ENCODE peak calls at places on chromosomes 1 and 21, in eight cellular contexts. S is neural crest cell; P is CD8-positive, alpha-beta T cell; V is fibroblast of lung; C is activated CD8-positive, alpha-beta T cell treated with anti-CD3 and anti-CD28 coated beads for 36 hours; E is MM.1S; Y is cardiac muscle cell; B is A549. K is an unnamed sample.

GRCh38 chr1:204826970-204827369 is 43.7 kb upstream of the NFASC start:
- DNase-seq in S (peak), P (no peak), V (no peak), C (peak), E (peak), Y (peak), B (peak), K (no peak)

GRCh38 chr21:37101384-37101783 is 28.3 kb downstream of the TTC3 start:
- DNase-seq in S (no peak), P (no peak), V (peak), C (no peak), E (no peak), Y (no peak), B (peak), K (peak)

GRCh38 chr1:112614460-112615065 is 4.4 kb downstream of the ST7L start:
- DNase-seq in S (no peak), P (no peak), V (peak), C (peak), E (no peak), Y (peak), B (peak), K (peak)

GRCh38 chr1:13766906-13767564 is 67.0 kb downstream of the PRDM2 start:
- DNase-seq in S (no peak), P (no peak), V (peak), C (no peak), E (no peak), Y (peak), B (no peak), K (peak)

GRCh38 chr1:86998727-86999126 is 84.3 kb downstream of the HS2ST1 start:
- DNase-seq in S (no peak), P (no peak), V (no peak), C (no peak), E (no peak), Y (no peak), B (no peak), K (no peak)

GRCh38 chr1:54122131-54122751 is 30.6 kb downstream of the CDCP2 start:
- DNase-seq in S (no peak), P (no peak), V (no peak), C (no peak), E (no peak), Y (no peak), B (no peak), K (no peak)

GRCh38 chr21:44893948-44894656 is 20.6 kb upstream of the PTTG1IP start:
- DNase-seq in S (no peak), P (no peak), V (no peak), C (no peak), E (no peak), Y (no peak), B (no peak), K (no peak)

GRCh38 chr1:55399385-55399784 is 184.2 kb upstream of the USP24 start:
- DNase-seq in S (no peak), P (no peak), V (no peak), C (no peak), E (no peak), Y (no peak), B (no peak), K (no peak)

GRCh38 chr1:15102646-15103045 is 50.9 kb upstream of the TMEM51 start:
- DNase-seq in S (no peak), P (no peak), V (no peak), C (no peak), E (no peak), Y (no peak), B (no peak), K (no peak)

GRCh38 chr1:21901473-21901847 is 35.6 kb downstream of the HSPG2 start:
- DNase-seq in S (no peak), P (no peak), V (no peak), C (no peak), E (no peak), Y (peak), B (no peak), K (no peak)

GRCh38 chr1:162276493-162276892 is 100.2 kb downstream of the SPATA46 start:
- DNase-seq in S (no peak), P (no peak), V (peak), C (no peak), E (peak), Y (peak), B (peak), K (peak)

GRCh38 chr1:29379438-29380073 is 143.2 kb downstream of the PTPRU start:
- DNase-seq in S (peak), P (no peak), V (peak), C (peak), E (peak), Y (peak), B (peak), K (peak)

GRCh38 chr1:165883056-165883455 is 55.6 kb downstream of the UCK2 start:
- DNase-seq in S (no peak), P (no peak), V (no peak), C (no peak), E (no peak), Y (no peak), B (no peak), K (no peak)

GRCh38 chr21:35015435-35016024 is 33.6 kb downstream of the RUNX1 start:
- DNase-seq in S (no peak), P (no peak), V (no peak), C (peak), E (no peak), Y (no peak), B (no peak), K (no peak)

GRCh38 chr1:64711266-64711665 is 33.6 kb upstream of the RAVER2 start:
- DNase-seq in S (no peak), P (no peak), V (no peak), C (no peak), E (no peak), Y (no peak), B (no peak), K (no peak)

GRCh38 chr1:110339427-110340206 is 440 bp downstream of the RBM15 start:
- DNase-seq in S (no peak), P (no peak), V (peak), C (peak), E (peak), Y (peak), B (peak), K (peak)

GRCh38 chr21:44552136-44552535 is 831 bp upstream of the KRTAP10-2 start:
- DNase-seq in S (no peak), P (peak), V (no peak), C (no peak), E (no peak), Y (no peak), B (no peak), K (no peak)

GRCh38 chr1:204323887-204324286 is 35.8 kb downstream of the PLEKHA6 start:
- DNase-seq in S (no peak), P (no peak), V (peak), C (peak), E (no peak), Y (peak), B (peak), K (peak)

GRCh38 chr1:163596541-163597258 is 274.9 kb downstream of the NUF2 start:
- DNase-seq in S (no peak), P (no peak), V (no peak), C (no peak), E (no peak), Y (no peak), B (no peak), K (no peak)

GRCh38 chr1:37064059-37064458 is 29.7 kb upstream of the GRIK3 start:
- DNase-seq in S (no peak), P (no peak), V (no peak), C (no peak), E (no peak), Y (no peak), B (no peak), K (no peak)

GRCh38 chr1:156082111-156083091 is at the start of gene MEX3A:
- DNase-seq in S (peak), P (peak), V (peak), C (peak), E (peak), Y (peak), B (peak), K (peak)

GRCh38 chr1:201740609-201741231 is 88.2 kb upstream of the IPO9 start:
- DNase-seq in S (no peak), P (no peak), V (no peak), C (no peak), E (peak), Y (peak), B (no peak), K (no peak)

GRCh38 chr21:17513214-17514123 is 626 bp downstream of the CXADR start:
- DNase-seq in S (peak), P (peak), V (peak), C (peak), E (peak), Y (peak), B (peak), K (peak)

GRCh38 chr1:44154049-44154448 is 12.6 kb upstream of the KLF18 start:
- DNase-seq in S (no peak), P (no peak), V (peak), C (no peak), E (no peak), Y (no peak), B (peak), K (no peak)

GRCh38 chr1:15820478-15820877 is 13.0 kb upstream of the UQCRHL start:
- DNase-seq in S (no peak), P (no peak), V (no peak), C (no peak), E (no peak), Y (peak), B (no peak), K (peak)

GRCh38 chr1:200401708-200402107 is 8.1 kb downstream of the ZNF281 start:
- DNase-seq in S (no peak), P (no peak), V (no peak), C (no peak), E (no peak), Y (no peak), B (no peak), K (no peak)

GRCh38 chr1:206909167-206909882 is 12.1 kb downstream of the IL24 start:
- DNase-seq in S (no peak), P (peak), V (no peak), C (peak), E (no peak), Y (no peak), B (peak), K (peak)

GRCh38 chr1:235892734-235893413 is 26.2 kb upstream of the LYST start:
- DNase-seq in S (no peak), P (no peak), V (no peak), C (no peak), E (no peak), Y (no peak), B (no peak), K (no peak)

GRCh38 chr1:107494061-107494460 is 353.2 kb downstream of the NTNG1 start:
- DNase-seq in S (no peak), P (no peak), V (no peak), C (no peak), E (no peak), Y (no peak), B (no peak), K (no peak)

DNA sequence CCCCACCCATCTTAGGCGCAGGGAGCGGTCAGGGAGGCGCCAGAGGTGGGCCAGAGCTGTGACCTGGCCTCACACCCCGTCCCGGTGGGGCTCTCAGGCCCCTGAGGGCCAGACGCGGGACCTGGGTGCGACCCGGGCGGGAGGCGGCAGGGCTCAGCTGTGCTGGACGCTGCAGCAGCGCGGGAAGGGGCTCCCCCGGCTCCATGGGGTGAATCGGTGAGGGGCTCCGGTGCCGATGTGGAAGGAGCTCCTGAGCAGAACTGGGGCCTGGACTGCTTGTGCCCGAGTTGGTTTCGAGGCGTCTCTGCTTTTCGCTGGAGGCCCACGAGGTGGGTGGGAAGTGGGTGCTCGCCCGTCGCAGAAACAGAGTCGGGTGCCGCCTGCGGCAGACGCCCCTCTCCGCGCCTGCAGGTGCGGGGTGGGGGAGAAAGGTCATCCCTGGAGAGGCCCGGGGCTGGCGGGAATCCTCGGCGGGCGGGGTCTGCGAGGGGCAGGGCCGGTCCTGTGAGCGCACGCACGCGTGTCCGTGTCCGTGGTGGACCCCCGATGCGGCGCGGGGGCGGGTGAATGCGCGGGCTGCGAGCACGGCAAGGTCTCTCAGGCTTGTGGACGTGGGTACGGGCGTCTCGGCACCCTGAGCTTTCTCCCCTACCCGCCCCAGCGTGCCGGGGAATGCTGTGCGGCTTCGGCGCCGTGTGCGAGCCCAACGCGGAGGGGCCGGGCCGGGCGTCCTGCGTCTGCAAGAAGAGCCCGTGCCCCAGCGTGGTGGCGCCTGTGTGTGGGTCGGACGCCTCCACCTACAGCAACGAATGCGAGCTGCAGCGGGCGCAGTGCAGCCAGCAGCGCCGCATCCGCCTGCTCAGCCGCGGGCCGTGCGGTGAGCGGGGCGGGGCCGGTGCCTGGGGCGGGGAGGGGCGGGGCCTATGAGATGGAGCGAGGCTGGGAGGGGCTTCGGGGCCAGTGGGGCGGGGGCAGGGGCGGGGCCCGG is 20.4 kb downstream of the AGRN start:
- DNase-seq in S (peak), P (peak), V (peak), C (peak), E (no peak), Y (peak), B (peak), K (peak)
- TF ChIP-seq CTCF in S (peak), P (no peak), V (peak), C (no peak), E (no peak), Y (no peak), B (no peak), K (no peak)

GRCh38 chr1:11068556-11069232 is 8.9 kb upstream of the SRM start:
- DNase-seq in S (no peak), P (no peak), V (no peak), C (no peak), E (no peak), Y (no peak), B (no peak), K (no peak)

GRCh38 chr1:11070876-11071275 is 11.1 kb upstream of the SRM start:
- DNase-seq in S (no peak), P (no peak), V (no peak), C (no peak), E (no peak), Y (no peak), B (no peak), K (no peak)

GRCh38 chr1:11071463-11072215 is 11.8 kb upstream of the SRM start:
- DNase-seq in S (no peak), P (no peak), V (no peak), C (no peak), E (no peak), Y (no peak), B (no peak), K (no peak)

GRCh38 chr1:11069233-11069950 is 9.6 kb upstream of the SRM start:
- DNase-seq in S (no peak), P (no peak), V (no peak), C (no peak), E (no peak), Y (no peak), B (no peak), K (no peak)

DNA sequence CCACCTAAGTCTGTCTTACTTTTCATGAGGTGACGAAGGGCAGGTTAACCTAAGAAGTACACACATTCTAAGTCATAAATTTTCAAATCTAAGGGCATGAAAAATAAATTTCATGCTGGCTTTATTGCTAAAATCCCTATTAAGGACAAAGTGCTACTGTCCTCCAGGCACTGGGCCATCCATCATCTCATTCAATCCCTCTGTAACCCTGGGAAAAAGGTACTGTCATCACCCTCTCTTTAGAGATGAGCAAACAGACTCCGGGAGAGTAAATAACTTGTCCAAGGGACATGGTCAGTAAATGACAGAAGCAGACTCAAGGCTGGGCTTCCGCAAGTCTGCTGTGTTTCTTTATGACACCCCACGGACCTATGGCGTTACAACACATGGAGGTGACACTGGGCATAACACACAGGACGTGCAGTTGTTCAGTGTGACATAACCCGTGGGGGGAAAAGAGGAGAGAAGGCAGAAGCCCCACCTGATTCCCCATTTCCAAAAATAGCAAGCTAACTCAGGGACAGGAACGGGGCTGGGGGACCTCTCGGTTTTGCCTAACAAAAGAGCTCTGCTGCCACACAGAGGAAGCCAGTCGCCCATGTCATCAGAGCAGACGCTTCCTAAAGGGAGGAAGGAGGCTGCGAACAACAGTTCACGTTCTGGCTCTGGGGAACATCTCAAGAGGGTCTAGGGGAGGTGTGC is 12.5 kb upstream of the SRM start:
- DNase-seq in S (no peak), P (no peak), V (no peak), C (no peak), E (no peak), Y (no peak), B (no peak), K (no peak)
- TF ChIP-seq CTCF in S (no peak), P (no peak), V (no peak), C (no peak), E (no peak), Y (no peak), B (no peak), K (no peak)

GRCh38 chr1:183778006-183778405 is 26.9 kb upstream of the RGL1 start:
- DNase-seq in S (no peak), P (no peak), V (peak), C (no peak), E (no peak), Y (no peak), B (no peak), K (no peak)
- TF ChIP-seq CTCF in S (no peak), P (no peak), V (no peak), C (no peak), E (no peak), Y (no peak), B (no peak), K (no peak)

GRCh38 chr1:231381729-231382128 is 40.4 kb downstream of the EGLN1 start:
- DNase-seq in S (no peak), P (no peak), V (no peak), C (no peak), E (no peak), Y (no peak), B (no peak), K (no peak)
- TF ChIP-seq CTCF in S (no peak), P (no peak), V (no peak), C (no peak), E (no peak), Y (no peak), B (no peak), K (no peak)

GRCh38 chr1:8718878-8719361 is 98.5 kb downstream of the RERE start:
- DNase-seq in S (no peak), P (no peak), V (no peak), C (peak), E (no peak), Y (no peak), B (no peak), K (no peak)
- TF ChIP-seq CTCF in S (peak), P (no peak), V (peak), C (peak), E (peak), Y (peak), B (peak), K (peak)

DNA sequence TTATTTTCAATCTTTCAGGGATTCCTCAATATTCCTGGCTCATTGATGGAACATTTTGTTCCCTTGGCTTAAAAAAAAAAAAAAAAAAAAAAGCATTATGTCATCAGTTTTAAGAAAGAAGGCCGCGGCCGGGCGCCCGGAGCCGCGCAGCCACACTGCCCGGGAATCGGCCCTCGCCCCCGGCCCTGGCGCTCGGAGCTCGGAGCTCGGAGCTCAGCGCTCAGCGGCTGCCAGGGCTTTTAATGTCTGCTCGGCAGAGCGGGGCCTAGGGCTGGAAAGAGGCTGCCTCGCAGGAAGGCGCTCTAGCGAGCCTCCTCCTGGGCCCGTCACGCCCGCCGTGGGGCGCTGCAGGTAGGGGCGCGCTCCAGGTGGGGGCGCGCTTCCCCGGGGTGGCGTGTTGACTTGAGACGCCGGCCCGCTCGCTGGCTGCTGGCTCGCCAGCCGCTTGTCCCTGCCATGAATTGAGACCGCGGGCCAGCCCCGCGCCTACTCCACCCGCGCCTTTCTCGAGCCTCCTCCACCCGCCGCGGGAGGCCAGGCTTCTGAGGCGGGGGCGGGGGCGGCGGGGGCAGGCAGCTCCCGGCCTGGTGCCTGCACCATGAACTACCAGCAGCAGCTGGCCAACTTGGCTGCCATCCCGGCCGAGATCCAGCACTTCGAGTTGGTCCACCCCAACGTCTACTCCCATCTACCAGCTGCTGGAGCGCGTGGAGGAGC is 5.4 kb upstream of the TDRD5 start:
- DNase-seq in S (peak), P (no peak), V (peak), C (no peak), E (peak), Y (peak), B (peak), K (peak)
- TF ChIP-seq CTCF in S (peak), P (no peak), V (peak), C (no peak), E (peak), Y (peak), B (peak), K (peak)

GRCh38 chr1:41330588-41331545 is 30.4 kb upstream of the FOXO6 start:
- DNase-seq in S (no peak), P (peak), V (no peak), C (no peak), E (no peak), Y (peak), B (no peak), K (no peak)
- TF ChIP-seq CTCF in S (peak), P (no peak), V (peak), C (no peak), E (no peak), Y (peak), B (no peak), K (peak)

DNA sequence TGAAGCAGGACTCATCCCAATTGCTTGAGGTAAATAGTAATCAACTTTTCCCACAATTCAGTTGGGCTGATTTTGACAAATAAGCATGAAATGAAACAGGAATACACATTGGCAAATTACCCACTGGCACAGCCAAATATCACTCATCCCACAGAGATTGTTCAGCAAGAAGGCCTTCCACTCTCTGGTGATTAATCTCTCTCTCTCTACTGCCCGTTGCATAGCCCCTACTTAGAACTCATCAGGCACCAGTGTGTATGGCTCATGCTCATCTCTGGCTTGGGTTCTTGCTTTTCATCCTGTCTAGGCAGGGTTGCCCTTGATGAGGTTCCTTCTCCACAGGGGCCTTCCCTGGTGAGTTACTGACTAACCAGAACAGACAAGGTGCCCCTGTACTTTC is 1.1 kb downstream of the BSDC1 start:
- DNase-seq in S (no peak), P (no peak), V (no peak), C (peak), E (no peak), Y (peak), B (no peak), K (peak)
- TF ChIP-seq CTCF in S (no peak), P (no peak), V (no peak), C (no peak), E (no peak), Y (no peak), B (no peak), K (no peak)

GRCh38 chr1:6440198-6441126 is 15.9 kb downstream of the ESPN start:
- DNase-seq in S (no peak), P (peak), V (peak), C (peak), E (peak), Y (peak), B (peak), K (no peak)
- TF ChIP-seq CTCF in S (peak), P (no peak), V (no peak), C (peak), E (peak), Y (peak), B (peak), K (no peak)

GRCh38 chr1:226870323-226871046 is at the start of gene PSEN2:
- DNase-seq in S (peak), P (peak), V (peak), C (peak), E (peak), Y (peak), B (peak), K (peak)
- TF ChIP-seq CTCF in S (peak), P (no peak), V (peak), C (no peak), E (no peak), Y (peak), B (no peak), K (no peak)